ENCODE peak calls at places on chromosome 19, in four cellular contexts. One of them, this sample, is unnamed.

GRCh38 chr19:33293255-33294057 is 8.9 kb downstream of the CEBPA start:
- DNase-seq in lung microvascular endothelial cell: no peak
- DNase-seq in immature natural killer cell: no peak
- DNase-seq in left cardiac atrium: no peak
- DNase-seq in this sample: no peak

GRCh38 chr19:13169769-13170168 is 19.6 kb downstream of the IER2 start:
- DNase-seq in lung microvascular endothelial cell: no peak
- DNase-seq in immature natural killer cell: no peak
- DNase-seq in left cardiac atrium: no peak
- DNase-seq in this sample: no peak

GRCh38 chr19:27744926-27745844 is 1467.8 kb downstream of the UQCRFS1 start:
- DNase-seq in lung microvascular endothelial cell: no peak
- DNase-seq in immature natural killer cell: no peak
- DNase-seq in left cardiac atrium: no peak
- DNase-seq in this sample: peak

GRCh38 chr19:48271531-48272151 is 1.8 kb downstream of the ZNF114 start:
- DNase-seq in lung microvascular endothelial cell: peak
- DNase-seq in immature natural killer cell: no peak
- DNase-seq in left cardiac atrium: peak
- DNase-seq in this sample: no peak

GRCh38 chr19:7742991-7743390 is 4.3 kb downstream of the CD209 start:
- DNase-seq in lung microvascular endothelial cell: no peak
- DNase-seq in immature natural killer cell: no peak
- DNase-seq in left cardiac atrium: no peak
- DNase-seq in this sample: peak

GRCh38 chr19:2034729-2035589 is 16.1 kb downstream of the MKNK2 start:
- DNase-seq in lung microvascular endothelial cell: peak
- DNase-seq in immature natural killer cell: peak
- DNase-seq in left cardiac atrium: peak
- DNase-seq in this sample: peak

GRCh38 chr19:50427997-50428425 is 4.7 kb upstream of the MYBPC2 start:
- DNase-seq in lung microvascular endothelial cell: no peak
- DNase-seq in immature natural killer cell: no peak
- DNase-seq in left cardiac atrium: peak
- DNase-seq in this sample: peak

GRCh38 chr19:1241417-1242095 is at the start of gene ATP5F1D:
- DNase-seq in lung microvascular endothelial cell: peak
- DNase-seq in immature natural killer cell: peak
- DNase-seq in left cardiac atrium: peak
- DNase-seq in this sample: peak

GRCh38 chr19:17703823-17704463 is 15.3 kb upstream of the MAP1S start:
- DNase-seq in lung microvascular endothelial cell: peak
- DNase-seq in immature natural killer cell: peak
- DNase-seq in left cardiac atrium: peak
- DNase-seq in this sample: no peak

GRCh38 chr19:49515767-49516166 is 3.3 kb downstream of the FCGRT start:
- DNase-seq in lung microvascular endothelial cell: no peak
- DNase-seq in immature natural killer cell: no peak
- DNase-seq in left cardiac atrium: peak
- DNase-seq in this sample: peak

GRCh38 chr19:53037101-53038097 is 7.1 kb upstream of the ERVV-2 start:
- DNase-seq in lung microvascular endothelial cell: peak
- DNase-seq in immature natural killer cell: peak
- DNase-seq in left cardiac atrium: peak
- DNase-seq in this sample: no peak

GRCh38 chr19:43784251-43784980 is 3.6 kb upstream of the KCNN4 start:
- DNase-seq in lung microvascular endothelial cell: no peak
- DNase-seq in immature natural killer cell: no peak
- DNase-seq in left cardiac atrium: peak
- DNase-seq in this sample: no peak

GRCh38 chr19:46404039-46404883 is 9.1 kb downstream of the CCDC8 start:
- DNase-seq in lung microvascular endothelial cell: no peak
- DNase-seq in immature natural killer cell: peak
- DNase-seq in left cardiac atrium: no peak
- DNase-seq in this sample: peak

GRCh38 chr19:8552810-8553209 is 24.4 kb downstream of the MYO1F start:
- DNase-seq in lung microvascular endothelial cell: peak
- DNase-seq in immature natural killer cell: no peak
- DNase-seq in left cardiac atrium: no peak
- DNase-seq in this sample: no peak

GRCh38 chr19:4157164-4157563 is 3.7 kb downstream of the CREB3L3 start:
- DNase-seq in lung microvascular endothelial cell: no peak
- DNase-seq in immature natural killer cell: no peak
- DNase-seq in left cardiac atrium: no peak
- DNase-seq in this sample: no peak

GRCh38 chr19:18738961-18739690 is 52.0 kb downstream of the COMP start:
- DNase-seq in lung microvascular endothelial cell: no peak
- DNase-seq in immature natural killer cell: no peak
- DNase-seq in left cardiac atrium: no peak
- DNase-seq in this sample: no peak

GRCh38 chr19:16957151-16957662 is 68.4 kb downstream of the F2RL3 start:
- DNase-seq in lung microvascular endothelial cell: no peak
- DNase-seq in immature natural killer cell: no peak
- DNase-seq in left cardiac atrium: no peak
- DNase-seq in this sample: no peak

GRCh38 chr19:5974721-5975387 is 3.1 kb downstream of the RANBP3 start:
- DNase-seq in lung microvascular endothelial cell: no peak
- DNase-seq in immature natural killer cell: no peak
- DNase-seq in left cardiac atrium: no peak
- DNase-seq in this sample: no peak

GRCh38 chr19:13398780-13399726 is 107.2 kb downstream of the CACNA1A start:
- DNase-seq in lung microvascular endothelial cell: peak
- DNase-seq in immature natural killer cell: no peak
- DNase-seq in left cardiac atrium: no peak
- DNase-seq in this sample: no peak

GRCh38 chr19:8001995-8002849 is 3.2 kb downstream of the ELAVL1 start:
- DNase-seq in lung microvascular endothelial cell: peak
- DNase-seq in immature natural killer cell: peak
- DNase-seq in left cardiac atrium: peak
- DNase-seq in this sample: peak

GRCh38 chr19:2523630-2524311 is 47.8 kb downstream of the GADD45B start:
- DNase-seq in lung microvascular endothelial cell: no peak
- DNase-seq in immature natural killer cell: no peak
- DNase-seq in left cardiac atrium: no peak
- DNase-seq in this sample: no peak

This sample was measured in sigmoid colon.